ENCODE peak calls at places on chromosomes 1 and 21, in ten cellular contexts. C is NCI-H524 treated with DMSO at 0.1 percent for 48 hours; N is esophagus squamous epithelium; I is cardiac fibroblast; Y is hypothalamus; K is stimulated activated CD8-positive, alpha-beta memory T cell treated with anti-CD3 and anti-CD28 coated beads, Interleukin-7, amount 100 ng/mL, for 1 hour; V is activated naive CD4-positive, alpha-beta T cell treated with anti-CD3 and anti-CD28 coated beads for 36 hours; S is BJ; O is stimulated activated CD4-positive, alpha-beta T cell treated with anti-CD3 and anti-CD28 coated beads, TNF-alpha, amount 100 ng/mL, for 4 hours; D is left ventricle myocardium superior. H is an unnamed sample.

GRCh38 chr1:232012773-232013386 is 386.3 kb downstream of the DISC1 start:
- DNase-seq in O (no peak), D (peak), N (no peak), S (no peak), V (no peak), K (no peak), I (peak), C (no peak), Y (no peak), H (no peak)

GRCh38 chr1:168057921-168058320 is 78.8 kb downstream of the GPR161 start:
- DNase-seq in Y (no peak), D (no peak), K (no peak), V (no peak), S (no peak), N (no peak), O (no peak), C (no peak), I (peak), H (no peak)

GRCh38 chr1:3031401-3032221 is 10.3 kb downstream of the ACTRT2 start:
- DNase-seq in K (no peak), S (no peak), Y (no peak), I (no peak), N (no peak), V (no peak), C (no peak), D (no peak), O (no peak), H (peak)

GRCh38 chr1:103341377-103341880 is 184.1 kb upstream of the RNPC3 start:
- DNase-seq in I (no peak), Y (no peak), S (no peak), N (no peak), K (no peak), D (no peak), V (no peak), O (no peak), C (no peak), H (no peak)

GRCh38 chr1:22184892-22185612 is 42.2 kb upstream of the WNT4 start:
- DNase-seq in Y (no peak), D (no peak), K (no peak), O (no peak), V (peak), S (no peak), I (peak), C (peak), N (no peak), H (no peak)

GRCh38 chr1:205321109-205321958 is at the start of gene NUAK2:
- DNase-seq in O (peak), C (peak), S (no peak), I (peak), V (peak), Y (peak), K (peak), N (peak), D (peak), H (peak)

GRCh38 chr1:240611619-240612490 is at the start of gene GREM2:
- DNase-seq in N (no peak), D (no peak), I (peak), V (peak), O (no peak), C (peak), K (peak), Y (peak), S (peak), H (no peak)

GRCh38 chr21:15159382-15160020 is 94.7 kb upstream of the NRIP1 start:
- DNase-seq in I (no peak), Y (no peak), C (no peak), K (no peak), V (no peak), O (no peak), S (no peak), D (no peak), N (no peak), H (no peak)

H was measured in osteocyte.